ENCODE peak calls at places on chromosomes 16 and 17, in nine cellular contexts. L is A549; G is MCF 10A; D is pancreas; Y is RCC 7860; U is stimulated activated CD4-positive, alpha-beta T cell treated with anti-CD3 and anti-CD28 coated beads, Interleukin-2, amount 100 ng/mL, for 48 hours; N is stimulated activated naive B cell treated with anti-CD40 and anti-IgM and Interleukin-4, amounts not matched to agents 10 μg/mL and 1 μg/mL and 100 μg/mL, for 72 hours; F is CD4-positive, alpha-beta T cell; E is kidney glomerular epithelial cell. O is an unnamed sample.

GRCh38 chr16:67673712-67674580 is 7.3 kb downstream of the C16orf86 start:
- DNase-seq in L (no peak), G (peak; percentile 68), D (peak; percentile 71), Y (no peak), U (no peak), N (no peak), F (no peak), E (no peak), O (peak; percentile 92)

GRCh38 chr16:67431805-67432476 is 1.0 kb downstream of the HSD11B2 start:
- DNase-seq in L (no peak), G (no peak), D (peak; percentile 48), Y (no peak), U (no peak), N (no peak), F (no peak), E (no peak), O (no peak)

GRCh38 chr17:73096866-73097265 is 4.4 kb upstream of the SLC39A11 start:
- DNase-seq in L (no peak), G (peak; percentile 82), D (no peak), Y (peak; percentile 36), U (no peak), N (no peak), F (no peak), E (no peak), O (no peak)

GRCh38 chr17:1485311-1485747 is 7.2 kb downstream of the MYO1C start:
- DNase-seq in L (peak; percentile 65), G (no peak), D (peak; percentile 75), Y (no peak), U (no peak), N (peak; percentile 70), F (no peak), E (no peak), O (no peak)

GRCh38 chr17:82963104-82963950 is 116.1 kb upstream of the METRNL start:
- DNase-seq in L (peak; percentile 28), G (no peak), D (no peak), Y (no peak), U (no peak), N (no peak), F (no peak), E (peak; percentile 2), O (peak; percentile 82)

GRCh38 chr16:17835118-17835949 is 364.6 kb upstream of the XYLT1 start:
- DNase-seq in L (no peak), G (no peak), D (no peak), Y (no peak), U (no peak), N (no peak), F (no peak), E (no peak), O (no peak)

GRCh38 chr16:85749686-85750020 is 1.2 kb downstream of the C16orf74 start:
- DNase-seq in L (no peak), G (peak; percentile 35), D (no peak), Y (no peak), U (no peak), N (no peak), F (no peak), E (no peak), O (no peak)

GRCh38 chr17:21513012-21513570 is 136.9 kb downstream of the KCNJ12 start:
- DNase-seq in L (peak; percentile 80), G (peak; percentile 68), D (peak; percentile 75), Y (peak; percentile 12), U (peak; percentile 78), N (peak; percentile 57), F (peak; percentile 58), E (peak; percentile 49), O (peak; percentile 80)

GRCh38 chr17:48231995-48232729 is 124.6 kb downstream of the SNX11 start:
- DNase-seq in L (no peak), G (no peak), D (no peak), Y (no peak), U (no peak), N (no peak), F (no peak), E (no peak), O (no peak)

GRCh38 chr16:70725912-70726828 is 40.3 kb upstream of the MTSS2 start:
- DNase-seq in L (no peak), G (no peak), D (no peak), Y (no peak), U (no peak), N (no peak), F (no peak), E (no peak), O (no peak)

GRCh38 chr17:81723651-81724209 is 11.6 kb downstream of the SLC25A10 start:
- DNase-seq in L (no peak), G (peak; percentile 64), D (no peak), Y (no peak), U (no peak), N (no peak), F (no peak), E (no peak), O (no peak)

GRCh38 chr16:75750516-75750915 is 24.2 kb upstream of the CPHXL start:
- DNase-seq in L (no peak), G (no peak), D (no peak), Y (no peak), U (no peak), N (no peak), F (no peak), E (peak; percentile 46), O (no peak)

GRCh38 chr17:9170336-9170735 is 149.0 kb downstream of the NTN1 start:
- DNase-seq in L (no peak), G (no peak), D (no peak), Y (no peak), U (no peak), N (no peak), F (no peak), E (no peak), O (peak; percentile 77)

GRCh38 chr17:40557531-40558299 is 7.6 kb downstream of the CCR7 start:
- DNase-seq in L (no peak), G (no peak), D (no peak), Y (no peak), U (no peak), N (no peak), F (no peak), E (no peak), O (peak; percentile 39)

GRCh38 chr17:27379863-27380533 is 76.2 kb upstream of the KSR1 start:
- DNase-seq in L (no peak), G (peak; percentile 63), D (peak; percentile 72), Y (no peak), U (no peak), N (no peak), F (no peak), E (peak; percentile 28), O (peak; percentile 69)

GRCh38 chr16:12162151-12162559 is 185.6 kb downstream of the SNX29 start:
- DNase-seq in L (no peak), G (no peak), D (no peak), Y (no peak), U (no peak), N (no peak), F (no peak), E (no peak), O (no peak)

GRCh38 chr17:8147805-8148404 is 4.3 kb downstream of the PER1 start:
- DNase-seq in L (no peak), G (no peak), D (peak; percentile 39), Y (no peak), U (no peak), N (no peak), F (no peak), E (no peak), O (no peak)

GRCh38 chr16:54289242-54290051 is 2.9 kb upstream of the IRX3 start:
- DNase-seq in L (no peak), G (no peak), D (no peak), Y (no peak), U (no peak), N (no peak), F (no peak), E (no peak), O (no peak)

GRCh38 chr17:40312131-40312731 is 3.3 kb downstream of the RARA start:
- DNase-seq in L (no peak), G (peak; percentile 64), D (no peak), Y (peak; percentile 65), U (no peak), N (no peak), F (no peak), E (no peak), O (peak; percentile 49)

GRCh38 chr16:27430512-27430911 is 28.5 kb downstream of the IL21R start:
- DNase-seq in L (no peak), G (no peak), D (no peak), Y (no peak), U (no peak), N (no peak), F (no peak), E (no peak), O (no peak)

GRCh38 chr17:61200349-61200735 is 199.3 kb upstream of the TBX2 start:
- DNase-seq in L (no peak), G (no peak), D (no peak), Y (no peak), U (no peak), N (no peak), F (no peak), E (peak; percentile 27), O (no peak)

GRCh38 chr17:45263477-45263860 is 1.6 kb upstream of the SPATA32 start:
- DNase-seq in L (no peak), G (no peak), D (no peak), Y (no peak), U (no peak), N (no peak), F (no peak), E (no peak), O (no peak)

GRCh38 chr17:29039764-29040598 is 3.0 kb upstream of the PIPOX start:
- DNase-seq in L (no peak), G (peak; percentile 51), D (no peak), Y (peak; percentile 72), U (no peak), N (no peak), F (no peak), E (peak; percentile 94), O (no peak)

GRCh38 chr17:1644493-1645206 is 882 bp downstream of the SCARF1 start:
- DNase-seq in L (no peak), G (peak; percentile 30), D (peak; percentile 53), Y (peak; percentile 76), U (peak; percentile 32), N (peak; percentile 74), F (no peak), E (peak; percentile 74), O (no peak)

GRCh38 chr16:20944861-20945390 is 44.4 kb downstream of the LYRM1 start:
- DNase-seq in L (no peak), G (peak; percentile 25), D (no peak), Y (peak; percentile 45), U (peak; percentile 40), N (no peak), F (no peak), E (no peak), O (no peak)

GRCh38 chr16:3192476-3193019 is 4.5 kb downstream of the OR1F1 start:
- DNase-seq in L (no peak), G (no peak), D (no peak), Y (no peak), U (no peak), N (no peak), F (no peak), E (no peak), O (no peak)

GRCh38 chr16:53509906-53510703 is 7.1 kb upstream of the AKTIP start:
- DNase-seq in L (peak; percentile 64), G (peak; percentile 63), D (peak; percentile 48), Y (peak; percentile 45), U (peak; percentile 30), N (no peak), F (peak; percentile 17), E (peak; percentile 49), O (peak; percentile 82)

GRCh38 chr16:89828199-89828869 is at the start of gene SPIRE2:
- DNase-seq in L (peak; percentile 53), G (peak; percentile 58), D (peak; percentile 85), Y (peak; percentile 54), U (peak; percentile 60), N (peak; percentile 54), F (peak; percentile 66), E (peak; percentile 65), O (peak; percentile 78)

GRCh38 chr16:3525951-3526350 is 25.1 kb downstream of the CLUAP1 start:
- DNase-seq in L (no peak), G (no peak), D (no peak), Y (no peak), U (no peak), N (no peak), F (no peak), E (no peak), O (no peak)

GRCh38 chr17:74280093-74280513 is 6.1 kb downstream of the DNAI2 start:
- DNase-seq in L (no peak), G (no peak), D (no peak), Y (no peak), U (peak; percentile 42), N (peak; percentile 59), F (peak; percentile 35), E (no peak), O (no peak)

GRCh38 chr17:2547176-2547575 is 35.5 kb upstream of the METTL16 start:
- DNase-seq in L (peak; percentile 49), G (peak; percentile 87), D (no peak), Y (peak; percentile 7), U (no peak), N (no peak), F (no peak), E (no peak), O (no peak)